ENCODE peak calls at places on chromosomes 1 and 21, in four cellular contexts. G, R, F and H are unnamed samples.

GRCh38 chr1:214337536-214337935 is 56.6 kb downstream of the SMYD2 start:
- DNase-seq in R (peak; percentile 84), G (peak; percentile 56), F (peak; percentile 91), H (no peak)

GRCh38 chr1:230424440-230425251 is 1.5 kb downstream of the PGBD5 start:
- DNase-seq in G (no peak), F (no peak), R (no peak), H (no peak)

GRCh38 chr21:44456207-44456914 is 1.1 kb downstream of the LRRC3 start:
- DNase-seq in F (no peak), R (no peak), G (no peak), H (no peak)

GRCh38 chr1:30049748-30050147 is 673.6 kb downstream of the MATN1 start:
- DNase-seq in G (no peak), F (no peak), R (no peak), H (no peak)

GRCh38 chr1:30063621-30064280 is 659.6 kb downstream of the MATN1 start:
- DNase-seq in G (no peak), R (no peak), F (no peak), H (no peak)

GRCh38 chr1:220528679-220529529 is 968 bp downstream of the MARK1 start:
- DNase-seq in G (no peak), F (no peak), R (no peak), H (no peak)

GRCh38 chr1:203148579-203148978 is 21.1 kb downstream of the ADORA1 start:
- DNase-seq in F (no peak), R (no peak), G (no peak), H (no peak)

GRCh38 chr1:110412576-110412975 is 5.1 kb upstream of the LAMTOR5 start:
- DNase-seq in F (no peak), R (peak; percentile 43), G (peak; percentile 55), H (no peak)

GRCh38 chr1:90114521-90115141 is 119.7 kb downstream of the ZNF326 start:
- DNase-seq in G (peak; percentile 51), R (peak; percentile 59), F (peak; percentile 13), H (peak; percentile 4)

GRCh38 chr21:45019076-45019886 is 55.1 kb upstream of the ADARB1 start:
- DNase-seq in G (peak; percentile 54), R (no peak), F (no peak), H (no peak)

GRCh38 chr1:23481026-23481597 is 2.9 kb downstream of the ASAP3 start:
- DNase-seq in G (no peak), F (no peak), R (no peak), H (no peak)

GRCh38 chr1:223358826-223359225 is 5.2 kb downstream of the SUSD4 start:
- DNase-seq in G (no peak), F (no peak), R (no peak), H (no peak)

GRCh38 chr1:99177465-99177864 is 86.8 kb upstream of the PLPPR4 start:
- DNase-seq in R (no peak), G (no peak), F (no peak), H (no peak)

GRCh38 chr1:181044449-181044966 is 10.7 kb downstream of the MR1 start:
- DNase-seq in G (no peak), R (no peak), F (no peak), H (no peak)

GRCh38 chr1:231182317-231182716 is 20.5 kb downstream of the TRIM67 start:
- DNase-seq in G (no peak), F (no peak), R (no peak), H (no peak)

GRCh38 chr1:151061012-151061401 is 810 bp downstream of the MLLT11 start:
- DNase-seq in R (peak; percentile 42), G (no peak), F (no peak), H (no peak)

GRCh38 chr1:38929476-38929875 is 12.2 kb downstream of the RHBDL2 start:
- DNase-seq in F (no peak), R (no peak), G (no peak), H (no peak)

GRCh38 chr1:205013683-205014367 is 29.2 kb upstream of the CNTN2 start:
- DNase-seq in F (no peak), R (no peak), G (no peak), H (peak; percentile 9)

GRCh38 chr1:201408176-201408814 is 9.2 kb upstream of the LAD1 start:
- DNase-seq in F (no peak), G (peak; percentile 75), R (peak; percentile 63), H (no peak)

GRCh38 chr1:248918126-248918525 is 12.1 kb downstream of the PGBD2 start:
- DNase-seq in F (no peak), R (no peak), G (no peak), H (no peak)

GRCh38 chr1:26190373-26190987 is at the start of gene CATSPER4:
- DNase-seq in R (no peak), F (no peak), G (no peak), H (no peak)

GRCh38 chr1:225694151-225694603 is 41.3 kb upstream of the ENAH start:
- DNase-seq in G (peak; percentile 83), F (no peak), R (peak; percentile 41), H (no peak)

GRCh38 chr1:183995322-183996035 is 42.0 kb downstream of the COLGALT2 start:
- DNase-seq in F (no peak), R (no peak), G (peak; percentile 27), H (no peak)

GRCh38 chr1:225870883-225871282 is 11.3 kb downstream of the TMEM63A start:
- DNase-seq in F (no peak), R (no peak), G (no peak), H (no peak)

GRCh38 chr21:15552914-15553491 is 176.8 kb upstream of the USP25 start:
- DNase-seq in G (no peak), R (peak; percentile 37), F (no peak), H (no peak)

GRCh38 chr1:79825551-79825950 is 819.0 kb upstream of the ADGRL4 start:
- DNase-seq in R (no peak), G (no peak), F (no peak), H (no peak)

GRCh38 chr1:100164226-100164625 is 13.8 kb downstream of the LRRC39 start:
- DNase-seq in G (peak; percentile 75), R (peak; percentile 57), F (peak; percentile 57), H (peak; percentile 93)

GRCh38 chr1:6246497-6247295 is 2.7 kb downstream of the HES3 start:
- DNase-seq in R (peak; percentile 69), F (no peak), G (peak; percentile 41), H (no peak)

GRCh38 chr1:27488523-27489138 is 1.3 kb downstream of the WASF2 start:
- DNase-seq in R (peak; percentile 35), F (no peak), G (peak; percentile 12), H (no peak)

GRCh38 chr1:37945743-37946702 is 830 bp downstream of the INPP5B start:
- DNase-seq in R (peak; percentile 91), F (peak; percentile 63), G (peak; percentile 92), H (peak; percentile 91)

GRCh38 chr1:62435231-62436038 is 1.4 kb upstream of the USP1 start:
- DNase-seq in G (no peak), F (no peak), R (no peak), H (no peak)

GRCh38 chr1:108503062-108503740 is 53.1 kb downstream of the NBPF6 start:
- DNase-seq in R (peak; percentile 46), G (peak; percentile 53), F (peak; percentile 87), H (no peak)

GRCh38 chr1:232626452-232626851 is 3.5 kb downstream of the SIPA1L2 start:
- DNase-seq in F (no peak), G (no peak), R (no peak), H (no peak)

GRCh38 chr1:6171546-6172124 is 8.5 kb downstream of the CHD5 start:
- DNase-seq in F (no peak), G (no peak), R (no peak), H (no peak)

GRCh38 chr1:111813440-111814304 is 58.0 kb downstream of the DDX20 start:
- DNase-seq in R (no peak), G (no peak), F (no peak), H (no peak)

GRCh38 chr1:61641171-61641570 is 83.8 kb downstream of the TM2D1 start:
- DNase-seq in F (no peak), G (no peak), R (no peak), H (no peak)